ENCODE peak calls at places on chromosomes 11 and 22, in four cellular contexts. L is hepatic stellate cell, K is small intestine, S is AG09309. M is an unnamed sample.

GRCh38 chr11:12680246-12680939 is 6.2 kb downstream of the TEAD1 start:
- DNase-seq in S (no peak), L (peak), K (peak), M (peak)

GRCh38 chr22:21700822-21701221 is 34.8 kb downstream of the YPEL1 start:
- DNase-seq in K (no peak), S (no peak), L (no peak), M (no peak)

GRCh38 chr11:61297741-61298140 is 2.6 kb upstream of the VWCE start:
- DNase-seq in S (peak), L (peak), K (no peak), M (no peak)

GRCh38 chr22:42635531-42635930 is 4.9 kb downstream of the ATP5MGL start:
- DNase-seq in K (peak), S (peak), L (peak), M (no peak)

GRCh38 chr22:17955611-17956379 is 68.6 kb downstream of the MICAL3 start:
- DNase-seq in S (no peak), L (no peak), K (no peak), M (no peak)

GRCh38 chr22:32823024-32823730 is 21.7 kb downstream of the TIMP3 start:
- DNase-seq in L (no peak), K (peak), S (no peak), M (peak)

GRCh38 chr11:36312593-36312990 is 16.5 kb downstream of the PRR5L start:
- DNase-seq in L (no peak), K (no peak), S (peak), M (peak)

GRCh38 chr22:45807156-45807915 is 135.7 kb downstream of the ATXN10 start:
- DNase-seq in L (peak), K (no peak), S (no peak), M (no peak)

GRCh38 chr11:98099371-98099770 is 921.4 kb upstream of the CNTN5 start:
- DNase-seq in S (no peak), K (no peak), L (no peak), M (no peak)

GRCh38 chr11:76201672-76202412 is 4.5 kb downstream of the WNT11 start:
- DNase-seq in L (no peak), K (no peak), S (no peak), M (no peak)

GRCh38 chr11:123308077-123308476 is 113.0 kb upstream of the CLMP start:
- DNase-seq in S (peak), L (peak), K (peak), M (no peak)

GRCh38 chr11:10792385-10793068 is 16.2 kb downstream of the EIF4G2 start:
- DNase-seq in L (peak), S (no peak), K (peak), M (peak)

GRCh38 chr11:130318031-130318673 is 3.4 kb upstream of the ZBTB44 start:
- DNase-seq in L (no peak), S (no peak), K (no peak), M (no peak)

GRCh38 chr22:17104336-17104935 is 16.7 kb downstream of the TMEM121B start:
- DNase-seq in K (no peak), S (no peak), L (no peak), M (no peak)

GRCh38 chr11:77590194-77590591 is 440 bp downstream of the AQP11 start:
- DNase-seq in S (no peak), L (peak), K (peak), M (peak)

GRCh38 chr11:116499396-116500001 is 273.3 kb downstream of the BUD13 start:
- DNase-seq in K (peak), L (peak), S (peak), M (peak)

GRCh38 chr11:16986434-16987204 is 27.6 kb downstream of the PLEKHA7 start:
- DNase-seq in L (no peak), K (peak), S (no peak), M (peak)

GRCh38 chr11:11981840-11982239 is 26.6 kb downstream of the DKK3 start:
- DNase-seq in K (no peak), S (no peak), L (no peak), M (no peak)

GRCh38 chr11:131886201-131886600 is 515.8 kb downstream of the NTM start:
- DNase-seq in S (no peak), L (no peak), K (no peak), M (no peak)

GRCh38 chr11:69968407-69969347 is 109.4 kb upstream of the ANO1 start:
- DNase-seq in K (peak), S (no peak), L (no peak), M (no peak)

GRCh38 chr11:68329993-68330699 is 17.8 kb downstream of the LRP5 start:
- DNase-seq in L (no peak), K (no peak), S (no peak), M (no peak)